ENCODE peak calls at places on chromosomes 7 and 10, in ten cellular contexts. X, H, Q, Y, Z, U, G, A, T and F are unnamed samples.

GRCh38 chr10:129727495-129727894 is 236.6 kb downstream of the EBF3 start:
- DNase-seq in G (no peak), T (no peak), Y (no peak), U (no peak), A (no peak), X (no peak), H (no peak), Q (no peak), Z (no peak), F (no peak)

GRCh38 chr7:147412782-147413186 is 1177.8 kb upstream of the C7orf33 start:
- DNase-seq in X (no peak), T (no peak), U (no peak), Q (peak), A (no peak), Z (no peak), H (no peak), Y (peak), G (no peak), F (no peak)

GRCh38 chr10:123911866-123912265 is 20.3 kb upstream of the CPXM2 start:
- DNase-seq in Q (no peak), U (no peak), A (no peak), G (no peak), X (no peak), Z (peak), H (no peak), T (no peak), Y (no peak), F (no peak)

GRCh38 chr7:116496653-116497052 is 2.9 kb upstream of the CAV2 start:
- DNase-seq in Z (no peak), T (no peak), Y (no peak), Q (no peak), U (no peak), A (no peak), X (no peak), G (no peak), H (no peak), F (no peak)

GRCh38 chr10:43254881-43255643 is 11.8 kb downstream of the RASGEF1A start:
- DNase-seq in T (peak), Q (no peak), A (no peak), G (no peak), X (no peak), H (no peak), Z (no peak), U (no peak), Y (no peak), F (no peak)

GRCh38 chr10:123557366-123558108 is 108.6 kb upstream of the GPR26 start:
- DNase-seq in X (no peak), G (no peak), Y (no peak), H (no peak), Z (no peak), A (no peak), T (no peak), U (no peak), Q (no peak), F (no peak)

GRCh38 chr10:53107711-53108110 is 335.1 kb upstream of the MBL2 start:
- DNase-seq in T (no peak), H (no peak), A (no peak), U (no peak), X (no peak), G (no peak), Z (no peak), Y (no peak), Q (no peak), F (no peak)

GRCh38 chr7:66138994-66139752 is 24.5 kb downstream of the CRCP start:
- DNase-seq in G (no peak), U (no peak), Q (no peak), H (no peak), Y (no peak), A (no peak), T (no peak), X (no peak), Z (no peak), F (no peak)

GRCh38 chr7:22043367-22043766 is 97.7 kb upstream of the CDCA7L start:
- DNase-seq in X (no peak), Y (no peak), G (no peak), H (no peak), T (no peak), Q (no peak), Z (no peak), U (no peak), A (no peak), F (no peak)

GRCh38 chr7:66043681-66044497 is 31.7 kb upstream of the ASL start:
- DNase-seq in A (peak), T (peak), Z (no peak), X (peak), Y (no peak), U (peak), G (peak), H (peak), Q (no peak), F (no peak)

GRCh38 chr7:82079527-82079926 is 309.7 kb upstream of the HGF start:
- DNase-seq in H (no peak), X (no peak), T (no peak), Y (no peak), G (no peak), U (no peak), Q (no peak), Z (no peak), A (no peak), F (no peak)

GRCh38 chr10:49622426-49623425 is 8.9 kb downstream of the CHAT start:
- DNase-seq in Q (no peak), T (no peak), A (no peak), Z (no peak), U (no peak), Y (no peak), X (no peak), G (no peak), H (no peak), F (no peak)

GRCh38 chr7:130420943-130421578 is 19.8 kb downstream of the CEP41 start:
- DNase-seq in T (no peak), G (no peak), Q (no peak), U (no peak), H (no peak), A (no peak), Z (no peak), Y (no peak), X (no peak), F (no peak)

GRCh38 chr7:43454936-43455518 is 127.9 kb upstream of the STK17A start:
- DNase-seq in Y (no peak), Q (peak), X (no peak), G (no peak), A (no peak), T (no peak), Z (no peak), U (no peak), H (no peak), F (no peak)

GRCh38 chr7:73834626-73835191 is 3.9 kb downstream of the CLDN4 start:
- DNase-seq in H (no peak), Q (no peak), Y (no peak), Z (no peak), X (no peak), G (no peak), A (no peak), U (no peak), T (no peak), F (no peak)

GRCh38 chr7:52956379-52956915 is 79.0 kb upstream of the POM121L12 start:
- DNase-seq in U (no peak), Z (no peak), G (no peak), H (no peak), A (no peak), Q (no peak), Y (no peak), T (no peak), X (no peak), F (no peak)

GRCh38 chr7:76302299-76303056 is at the start of gene HSPB1:
- DNase-seq in Q (peak), H (peak), G (peak), T (peak), X (no peak), U (peak), Z (peak), A (peak), Y (peak), F (peak)

GRCh38 chr7:142914121-142914520 is 19.4 kb downstream of the TRPV5 start:
- DNase-seq in A (no peak), Z (no peak), Y (no peak), X (no peak), T (no peak), U (no peak), G (no peak), Q (no peak), H (no peak), F (no peak)

GRCh38 chr10:88540355-88540754 is 42.8 kb downstream of the RNLS start:
- DNase-seq in Y (no peak), Z (no peak), A (no peak), U (no peak), H (no peak), G (no peak), X (no peak), T (no peak), Q (no peak), F (no peak)

GRCh38 chr7:150787321-150788281 is 12.6 kb downstream of the TMEM176B start:
- DNase-seq in X (no peak), T (no peak), Q (no peak), Z (peak), U (no peak), Y (no peak), A (peak), H (no peak), G (no peak), F (no peak)

GRCh38 chr7:139374246-139374645 is 14.6 kb downstream of the LUC7L2 start:
- DNase-seq in Q (no peak), H (no peak), A (no peak), G (no peak), Z (no peak), T (no peak), U (no peak), X (no peak), Y (no peak), F (no peak)